ENCODE peak calls at places on chromosome 18, in six cellular contexts. L, B, A, G, J and M are unnamed samples.

GRCh38 chr18:500230-500555 is 308 bp downstream of the COLEC12 start:
- DNase-seq in J (no peak), B (no peak), G (no peak), A (no peak), L (no peak), M (no peak)

GRCh38 chr18:23332356-23332755 is 120.7 kb upstream of the RIOK3 start:
- DNase-seq in B (no peak), L (no peak), G (no peak), A (no peak), J (no peak), M (no peak)

GRCh38 chr18:80034852-80035406 is 695 bp downstream of the RBFA start:
- DNase-seq in J (no peak), A (no peak), B (no peak), L (no peak), G (peak; percentile 55), M (peak; percentile 37)

GRCh38 chr18:23451491-23451890 is 1.6 kb upstream of the RIOK3 start:
- DNase-seq in A (no peak), B (no peak), G (no peak), L (peak; percentile 57), J (no peak), M (no peak)

GRCh38 chr18:78875268-78875997 is 104.2 kb upstream of the SALL3 start:
- DNase-seq in B (no peak), G (peak; percentile 7), L (peak; percentile 3), A (no peak), J (peak; percentile 65), M (peak; percentile 44)

GRCh38 chr18:28041366-28041765 is 135.6 kb downstream of the CDH2 start:
- DNase-seq in J (no peak), A (no peak), L (no peak), G (peak; percentile 87), B (peak; percentile 84), M (no peak)

GRCh38 chr18:21686282-21687105 is 18.1 kb downstream of the ABHD3 start:
- DNase-seq in J (no peak), G (peak; percentile 6), L (peak; percentile 48), A (no peak), B (no peak), M (no peak)

GRCh38 chr18:13680612-13681011 is 45.7 kb downstream of the FAM210A start:
- DNase-seq in J (peak; percentile 64), L (peak; percentile 13), B (no peak), G (no peak), A (no peak), M (no peak)

GRCh38 chr18:79402977-79403722 is 7.4 kb downstream of the NFATC1 start:
- DNase-seq in G (peak; percentile 86), B (peak; percentile 42), J (no peak), A (no peak), L (no peak), M (no peak)

GRCh38 chr18:48990497-48991298 is 39.9 kb upstream of the SMAD7 start:
- DNase-seq in G (peak; percentile 92), A (no peak), J (peak; percentile 15), B (peak; percentile 74), L (no peak), M (no peak)

GRCh38 chr18:49898421-49898820 is 85.1 kb upstream of the ACAA2 start:
- DNase-seq in G (peak; percentile 73), A (peak; percentile 5), B (peak; percentile 72), L (peak; percentile 75), J (peak; percentile 83), M (no peak)

GRCh38 chr18:58541789-58542425 is 87.0 kb downstream of the ALPK2 start:
- DNase-seq in J (no peak), L (peak; percentile 93), B (peak; percentile 96), G (peak; percentile 98), A (peak; percentile 33), M (no peak)

GRCh38 chr18:75280427-75281280 is 70.1 kb downstream of the TSHZ1 start:
- DNase-seq in G (no peak), L (no peak), J (no peak), A (no peak), B (peak; percentile 27), M (no peak)

GRCh38 chr18:54204883-54205282 is 19.6 kb downstream of the MBD2 start:
- DNase-seq in G (no peak), L (no peak), A (no peak), J (no peak), B (no peak), M (no peak)

GRCh38 chr18:295756-296155 is 27.9 kb upstream of the THOC1 start:
- DNase-seq in J (no peak), B (peak; percentile 16), A (no peak), L (no peak), G (peak; percentile 63), M (no peak)

GRCh38 chr18:59907172-59907571 is 7.4 kb downstream of the PMAIP1 start:
- DNase-seq in L (peak; percentile 65), G (peak; percentile 37), A (no peak), B (no peak), J (no peak), M (no peak)

GRCh38 chr18:77522031-77522675 is 272.5 kb downstream of the GALR1 start:
- DNase-seq in B (no peak), J (no peak), A (no peak), L (peak; percentile 18), G (no peak), M (no peak)

GRCh38 chr18:58412844-58413666 is 215.8 kb downstream of the ALPK2 start:
- DNase-seq in L (no peak), B (no peak), G (no peak), J (no peak), A (no peak), M (no peak)

GRCh38 chr18:71398530-71398929 is 1109.7 kb downstream of the SOCS6 start:
- DNase-seq in B (no peak), J (peak; percentile 73), A (no peak), L (no peak), G (no peak), M (peak; percentile 82)

GRCh38 chr18:21264651-21265050 is 22.6 kb downstream of the GREB1L start:
- DNase-seq in G (peak; percentile 15), A (no peak), L (no peak), B (peak; percentile 57), J (peak; percentile 57), M (no peak)

GRCh38 chr18:34643982-34644381 is 66.1 kb upstream of the DTNA start:
- DNase-seq in G (peak; percentile 13), A (no peak), J (no peak), L (no peak), B (no peak), M (peak; percentile 43)

GRCh38 chr18:62452280-62452824 is 70.5 kb upstream of the ZCCHC2 start:
- DNase-seq in A (no peak), J (no peak), B (peak; percentile 41), L (no peak), G (peak; percentile 72), M (no peak)

GRCh38 chr18:24234330-24234729 is 95.5 kb downstream of the CABYR start:
- DNase-seq in J (no peak), A (no peak), L (no peak), B (no peak), G (no peak), M (no peak)

GRCh38 chr18:14747513-14748474 is at the start of gene ANKRD30B:
- DNase-seq in G (no peak), B (peak; percentile 7), J (no peak), L (no peak), A (no peak), M (no peak)

GRCh38 chr18:23506393-23506792 is 3.1 kb downstream of the RMC1 start:
- DNase-seq in J (no peak), B (no peak), A (no peak), L (no peak), G (no peak), M (no peak)

GRCh38 chr18:72544092-72544886 is at the start of gene CBLN2:
- DNase-seq in L (peak; percentile 66), J (peak; percentile 72), A (no peak), G (peak; percentile 79), B (peak; percentile 60), M (peak; percentile 88)

GRCh38 chr18:75845413-75845812 is 417.9 kb upstream of the SMIM21 start:
- DNase-seq in A (no peak), J (no peak), G (no peak), L (no peak), B (no peak), M (no peak)